ENCODE peak calls at places on chromosomes 5 and 9, in nine cellular contexts. F is cardiac septum; R is RPMI8226; H is smooth muscle cell of the brain vasculature; T is foreskin melanocyte; N is activated CD4-positive, alpha-beta T cell treated with anti-CD3 and anti-CD28 coated beads, Interleukin-2, amount 10 ng/mL, durations not matched to agents 7 days and 5 days; W is occipital lobe; Z is T-helper 22 cell; Q is skeletal muscle cell. E is an unnamed sample.
A peak's percentile ranks its signal among the peaks of the same experiment; 100 is the strongest.

GRCh38 chr9:70485273-70485858 is 70.9 kb upstream of the KLF9 start:
- DNase-seq in F (no peak), R (no peak), H (no peak), T (no peak), N (no peak), W (no peak), Z (no peak), Q (no peak), E (peak; percentile 98)

GRCh38 chr9:91245432-91246313 is 116.0 kb downstream of the AUH start:
- DNase-seq in F (no peak), R (no peak), H (peak; percentile 37), T (no peak), N (no peak), W (no peak), Z (no peak), Q (no peak), E (peak; percentile 17)

GRCh38 chr5:137376127-137376526 is 123.0 kb downstream of the SPOCK1 start:
- DNase-seq in F (no peak), R (no peak), H (no peak), T (no peak), N (no peak), W (no peak), Z (no peak), Q (no peak), E (no peak)

GRCh38 chr5:38994329-38994927 is 79.8 kb downstream of the RICTOR start:
- DNase-seq in F (no peak), R (peak; percentile 66), H (peak; percentile 44), T (peak; percentile 49), N (peak; percentile 39), W (no peak), Z (no peak), Q (no peak), E (peak; percentile 62)

GRCh38 chr5:118987988-118988945 is at the start of gene DTWD2:
- DNase-seq in F (peak; percentile 97), R (peak; percentile 94), H (peak; percentile 87), T (peak; percentile 93), N (peak; percentile 89), W (peak; percentile 93), Z (peak; percentile 74), Q (peak; percentile 73), E (peak; percentile 94)

GRCh38 chr5:149409268-149409948 is 30.3 kb upstream of the IL17B start:
- DNase-seq in F (no peak), R (no peak), H (no peak), T (no peak), N (no peak), W (no peak), Z (no peak), Q (no peak), E (no peak)

GRCh38 chr5:181151146-181151545 is 3.8 kb downstream of the OR2V2 start:
- DNase-seq in F (no peak), R (no peak), H (no peak), T (no peak), N (no peak), W (no peak), Z (no peak), Q (no peak), E (no peak)

GRCh38 chr5:80206282-80206681 is 49.6 kb downstream of the SERINC5 start:
- DNase-seq in F (no peak), R (no peak), H (no peak), T (peak; percentile 75), N (no peak), W (no peak), Z (no peak), Q (no peak), E (no peak)

GRCh38 chr5:44942524-44943001 is 133.8 kb downstream of the MRPS30 start:
- DNase-seq in F (no peak), R (no peak), H (no peak), T (peak; percentile 96), N (no peak), W (no peak), Z (no peak), Q (no peak), E (no peak)

GRCh38 chr5:43304520-43304919 is 8.7 kb downstream of the HMGCS1 start:
- DNase-seq in F (no peak), R (no peak), H (no peak), T (no peak), N (no peak), W (no peak), Z (no peak), Q (no peak), E (no peak)

GRCh38 chr5:148912714-148913398 is 86.4 kb downstream of the ADRB2 start:
- DNase-seq in F (no peak), R (no peak), H (peak; percentile 78), T (peak; percentile 96), N (no peak), W (no peak), Z (no peak), Q (peak; percentile 89), E (no peak)

GRCh38 chr5:88785396-88786216 is 97.4 kb downstream of the MEF2C start:
- DNase-seq in F (no peak), R (no peak), H (peak; percentile 65), T (peak; percentile 97), N (no peak), W (no peak), Z (no peak), Q (peak; percentile 76), E (no peak)

GRCh38 chr9:109401169-109401989 is 80.5 kb upstream of the EPB41L4B start:
- DNase-seq in F (no peak), R (peak; percentile 57), H (peak; percentile 23), T (no peak), N (peak; percentile 55), W (no peak), Z (no peak), Q (no peak), E (peak; percentile 67)

GRCh38 chr5:127844631-127845030 is 141.4 kb downstream of the CCDC192 start:
- DNase-seq in F (peak; percentile 81), R (no peak), H (peak; percentile 23), T (no peak), N (no peak), W (peak; percentile 22), Z (no peak), Q (no peak), E (no peak)

GRCh38 chr9:123825337-123825736 is 104.6 kb downstream of the DENND1A start:
- DNase-seq in F (no peak), R (no peak), H (no peak), T (no peak), N (no peak), W (no peak), Z (no peak), Q (no peak), E (no peak)

GRCh38 chr5:126913316-126913715 is 117.0 kb downstream of the MARCHF3 start:
- DNase-seq in F (no peak), R (no peak), H (no peak), T (no peak), N (no peak), W (no peak), Z (no peak), Q (no peak), E (no peak)

GRCh38 chr9:117091529-117091928 is 323.3 kb downstream of the ASTN2 start:
- DNase-seq in F (no peak), R (no peak), H (no peak), T (no peak), N (no peak), W (no peak), Z (no peak), Q (no peak), E (no peak)

GRCh38 chr5:38601843-38602424 is 45.5 kb upstream of the LIFR start:
- DNase-seq in F (no peak), R (no peak), H (no peak), T (no peak), N (no peak), W (no peak), Z (no peak), Q (peak; percentile 47), E (no peak)

GRCh38 chr9:136943291-136944093 is 1.0 kb downstream of the FBXW5 start:
- DNase-seq in F (no peak), R (peak; percentile 70), H (no peak), T (no peak), N (no peak), W (no peak), Z (no peak), Q (no peak), E (peak; percentile 74)

GRCh38 chr5:6804766-6805165 is 91.5 kb downstream of the TENT4A start:
- DNase-seq in F (no peak), R (no peak), H (no peak), T (no peak), N (no peak), W (no peak), Z (no peak), Q (no peak), E (no peak)

GRCh38 chr5:111256128-111256527 is 31.9 kb downstream of the CAMK4 start:
- DNase-seq in F (no peak), R (no peak), H (no peak), T (no peak), N (no peak), W (no peak), Z (no peak), Q (no peak), E (no peak)

GRCh38 chr5:179648410-179648809 is 24.9 kb upstream of the HNRNPH1 start:
- DNase-seq in F (no peak), R (no peak), H (no peak), T (no peak), N (no peak), W (no peak), Z (no peak), Q (no peak), E (no peak)

GRCh38 chr5:125411163-125412050 is 665.0 kb upstream of the ZNF608 start:
- DNase-seq in F (no peak), R (no peak), H (no peak), T (no peak), N (no peak), W (no peak), Z (no peak), Q (no peak), E (no peak)

GRCh38 chr5:174418809-174419522 is 305.4 kb upstream of the MSX2 start:
- DNase-seq in F (no peak), R (no peak), H (no peak), T (no peak), N (no peak), W (no peak), Z (no peak), Q (no peak), E (no peak)

GRCh38 chr9:16246785-16247184 is 623.7 kb downstream of the BNC2 start:
- DNase-seq in F (no peak), R (no peak), H (no peak), T (no peak), N (no peak), W (no peak), Z (no peak), Q (no peak), E (no peak)

GRCh38 chr5:10555134-10555733 is 8.6 kb upstream of the ANKRD33B start:
- DNase-seq in F (peak; percentile 63), R (no peak), H (no peak), T (no peak), N (no peak), W (no peak), Z (no peak), Q (peak; percentile 49), E (no peak)

GRCh38 chr9:95504053-95504963 is 12.5 kb downstream of the PTCH1 start:
- DNase-seq in F (no peak), R (peak; percentile 59), H (no peak), T (no peak), N (no peak), W (no peak), Z (no peak), Q (peak; percentile 66), E (peak; percentile 16)

GRCh38 chr9:78549711-78550110 is 252.8 kb downstream of the PSAT1 start:
- DNase-seq in F (no peak), R (no peak), H (no peak), T (no peak), N (no peak), W (no peak), Z (no peak), Q (no peak), E (no peak)

GRCh38 chr5:1066676-1067075 is 45.2 kb downstream of the SLC12A7 start:
- DNase-seq in F (no peak), R (no peak), H (no peak), T (no peak), N (no peak), W (no peak), Z (no peak), Q (no peak), E (no peak)

GRCh38 chr9:81461196-81461595 is 228.2 kb downstream of the TLE1 start:
- DNase-seq in F (no peak), R (no peak), H (no peak), T (no peak), N (no peak), W (no peak), Z (no peak), Q (no peak), E (no peak)

GRCh38 chr5:28927559-28928326 is 1889.4 kb upstream of the CDH9 start:
- DNase-seq in F (no peak), R (no peak), H (no peak), T (no peak), N (no peak), W (no peak), Z (no peak), Q (no peak), E (no peak)